ENCODE peak calls at places on chromosomes 7 and 10, in four cellular contexts. P is effector memory CD8-positive, alpha-beta T cell; D is activated naive CD8-positive, alpha-beta T cell treated with anti-CD3 and anti-CD28 coated beads for 36 hours; K is HEK293T. S is an unnamed sample.
A peak's percentile ranks its signal among the peaks of the same experiment; 100 is the strongest.

GRCh38 chr10:102713483-102713813 is 749 bp downstream of the ARL3 start:
- DNase-seq in P (no peak), D (no peak), K (peak; percentile 67), S (no peak)

GRCh38 chr10:113019692-113020424 is 69.8 kb downstream of the TCF7L2 start:
- DNase-seq in K (no peak), D (no peak), P (no peak), S (no peak)

GRCh38 chr10:111811515-111811914 is 372.1 kb downstream of the GPAM start:
- DNase-seq in D (no peak), K (no peak), P (no peak), S (no peak)

GRCh38 chr7:116423499-116423898 is 76.0 kb upstream of the CAV2 start:
- DNase-seq in D (no peak), K (no peak), P (no peak), S (no peak)

GRCh38 chr7:79730971-79731370 is 277.5 kb upstream of the MAGI2 start:
- DNase-seq in D (no peak), P (no peak), K (no peak), S (no peak)

GRCh38 chr10:128022216-128023196 is 103.7 kb downstream of the MKI67 start:
- DNase-seq in K (no peak), D (no peak), P (no peak), S (no peak)

GRCh38 chr7:143248781-143249354 is 14.4 kb upstream of the GSTK1 start:
- DNase-seq in K (no peak), D (no peak), P (no peak), S (no peak)

GRCh38 chr10:27153855-27154198 is 357 bp downstream of the YME1L1 start:
- DNase-seq in P (no peak), D (no peak), K (peak; percentile 11), S (no peak)

GRCh38 chr7:29564455-29565185 is 985 bp downstream of the PRR15 start:
- DNase-seq in K (peak; percentile 63), D (peak; percentile 1), P (no peak), S (no peak)

GRCh38 chr7:157432957-157433576 is 96.3 kb downstream of the DNAJB6 start:
- DNase-seq in D (peak; percentile 22), P (peak; percentile 58), K (peak; percentile 75), S (no peak)

GRCh38 chr7:73715648-73716317 is 3.7 kb downstream of the STX1A start:
- DNase-seq in K (peak; percentile 64), P (no peak), D (peak; percentile 50), S (peak; percentile 71)

GRCh38 chr10:17836917-17837316 is 27.8 kb downstream of the MRC1 start:
- DNase-seq in P (no peak), K (peak; percentile 19), D (no peak), S (peak; percentile 44)